ENCODE peak calls at places on chromosomes 6 and 20, in ten cellular contexts. One of them, this sample, is unnamed.
A peak's percentile ranks its signal among the peaks of the same experiment; 100 is the strongest.

GRCh38 chr20:555933-556332 is 12.3 kb upstream of the CSNK2A1 start:
- DNase-seq in posterior cingulate gyrus: no peak
- DNase-seq in caudate nucleus: no peak
- DNase-seq in NCI-H1417 treated with DMSO at 0.1 percent for 48 hours: no peak
- DNase-seq in HCT116: no peak
- DNase-seq in nucleus accumbens: no peak
- DNase-seq in IMR-90: peak; percentile 9
- DNase-seq in SK-N-DZ: no peak
- DNase-seq in neural crest cell: no peak
- DNase-seq in Daoy: no peak
- DNase-seq in this sample: no peak

GRCh38 chr6:7138921-7139358 is 31.2 kb downstream of the RREB1 start:
- DNase-seq in posterior cingulate gyrus: no peak
- DNase-seq in caudate nucleus: no peak
- DNase-seq in NCI-H1417 treated with DMSO at 0.1 percent for 48 hours: peak; percentile 82
- DNase-seq in HCT116: peak; percentile 37
- DNase-seq in nucleus accumbens: no peak
- DNase-seq in IMR-90: no peak
- DNase-seq in SK-N-DZ: no peak
- DNase-seq in neural crest cell: no peak
- DNase-seq in Daoy: no peak
- DNase-seq in this sample: no peak

GRCh38 chr6:143948208-143948607 is 59.9 kb downstream of the PLAGL1 start:
- DNase-seq in posterior cingulate gyrus: no peak
- DNase-seq in caudate nucleus: no peak
- DNase-seq in NCI-H1417 treated with DMSO at 0.1 percent for 48 hours: no peak
- DNase-seq in HCT116: no peak
- DNase-seq in nucleus accumbens: no peak
- DNase-seq in IMR-90: no peak
- DNase-seq in SK-N-DZ: no peak
- DNase-seq in neural crest cell: no peak
- DNase-seq in Daoy: no peak
- DNase-seq in this sample: no peak

GRCh38 chr20:366042-366718 is 14.4 kb upstream of the TRIB3 start:
- DNase-seq in posterior cingulate gyrus: no peak
- DNase-seq in caudate nucleus: no peak
- DNase-seq in NCI-H1417 treated with DMSO at 0.1 percent for 48 hours: no peak
- DNase-seq in HCT116: no peak
- DNase-seq in nucleus accumbens: no peak
- DNase-seq in IMR-90: no peak
- DNase-seq in SK-N-DZ: no peak
- DNase-seq in neural crest cell: no peak
- DNase-seq in Daoy: no peak
- DNase-seq in this sample: no peak

GRCh38 chr6:105759946-105760345 is 326.2 kb upstream of the PRDM1 start:
- DNase-seq in posterior cingulate gyrus: no peak
- DNase-seq in caudate nucleus: no peak
- DNase-seq in NCI-H1417 treated with DMSO at 0.1 percent for 48 hours: no peak
- DNase-seq in HCT116: no peak
- DNase-seq in nucleus accumbens: no peak
- DNase-seq in IMR-90: peak; percentile 95
- DNase-seq in SK-N-DZ: no peak
- DNase-seq in neural crest cell: no peak
- DNase-seq in Daoy: peak; percentile 71
- DNase-seq in this sample: no peak

GRCh38 chr6:56661298-56661697 is 18.6 kb upstream of the DST start:
- DNase-seq in posterior cingulate gyrus: no peak
- DNase-seq in caudate nucleus: no peak
- DNase-seq in NCI-H1417 treated with DMSO at 0.1 percent for 48 hours: no peak
- DNase-seq in HCT116: no peak
- DNase-seq in nucleus accumbens: no peak
- DNase-seq in IMR-90: no peak
- DNase-seq in SK-N-DZ: no peak
- DNase-seq in neural crest cell: no peak
- DNase-seq in Daoy: no peak
- DNase-seq in this sample: no peak

GRCh38 chr20:13953227-13953626 is 37.2 kb downstream of the SEL1L2 start:
- DNase-seq in posterior cingulate gyrus: no peak
- DNase-seq in caudate nucleus: no peak
- DNase-seq in NCI-H1417 treated with DMSO at 0.1 percent for 48 hours: no peak
- DNase-seq in HCT116: no peak
- DNase-seq in nucleus accumbens: no peak
- DNase-seq in IMR-90: no peak
- DNase-seq in SK-N-DZ: no peak
- DNase-seq in neural crest cell: no peak
- DNase-seq in Daoy: no peak
- DNase-seq in this sample: no peak

GRCh38 chr6:25027221-25027916 is 91.6 kb upstream of the RIPOR2 start:
- DNase-seq in posterior cingulate gyrus: no peak
- DNase-seq in caudate nucleus: no peak
- DNase-seq in NCI-H1417 treated with DMSO at 0.1 percent for 48 hours: no peak
- DNase-seq in HCT116: no peak
- DNase-seq in nucleus accumbens: no peak
- DNase-seq in IMR-90: no peak
- DNase-seq in SK-N-DZ: no peak
- DNase-seq in neural crest cell: no peak
- DNase-seq in Daoy: no peak
- DNase-seq in this sample: no peak

GRCh38 chr20:8018928-8019177 is 708 bp downstream of the TMX4 start:
- DNase-seq in posterior cingulate gyrus: no peak
- DNase-seq in caudate nucleus: no peak
- DNase-seq in NCI-H1417 treated with DMSO at 0.1 percent for 48 hours: peak; percentile 82
- DNase-seq in HCT116: no peak
- DNase-seq in nucleus accumbens: no peak
- DNase-seq in IMR-90: peak; percentile 15
- DNase-seq in SK-N-DZ: no peak
- DNase-seq in neural crest cell: no peak
- DNase-seq in Daoy: no peak
- DNase-seq in this sample: peak; percentile 6

GRCh38 chr6:142075516-142076101 is 57.1 kb upstream of the GJE1 start:
- DNase-seq in posterior cingulate gyrus: no peak
- DNase-seq in caudate nucleus: no peak
- DNase-seq in NCI-H1417 treated with DMSO at 0.1 percent for 48 hours: no peak
- DNase-seq in HCT116: no peak
- DNase-seq in nucleus accumbens: no peak
- DNase-seq in IMR-90: no peak
- DNase-seq in SK-N-DZ: no peak
- DNase-seq in neural crest cell: no peak
- DNase-seq in Daoy: no peak
- DNase-seq in this sample: no peak